ENCODE peak calls at places on chromosome 15, in nine cellular contexts. One of them, this sample, is unnamed.

GRCh38 chr15:82854554-82854953 is 45.1 kb downstream of the WHAMM start:
- DNase-seq in left ventricle myocardium inferior: no peak
- DNase-seq in neural progenitor cell: no peak
- DNase-seq in BE2C: no peak
- DNase-seq in AG10803: no peak
- DNase-seq in PC-9: no peak
- DNase-seq in mucosa of descending colon: no peak
- DNase-seq in fibroblast of the aortic adventitia: no peak
- DNase-seq in sigmoid colon: no peak
- DNase-seq in this sample: no peak

GRCh38 chr15:71629761-71630499 is 180.4 kb upstream of the NR2E3 start:
- DNase-seq in left ventricle myocardium inferior: no peak
- DNase-seq in neural progenitor cell: no peak
- DNase-seq in BE2C: no peak
- DNase-seq in AG10803: no peak
- DNase-seq in PC-9: no peak
- DNase-seq in mucosa of descending colon: no peak
- DNase-seq in fibroblast of the aortic adventitia: peak; percentile 22
- DNase-seq in sigmoid colon: no peak
- DNase-seq in this sample: no peak

GRCh38 chr15:78107471-78107870 is 15.1 kb downstream of the SH2D7 start:
- DNase-seq in left ventricle myocardium inferior: no peak
- DNase-seq in neural progenitor cell: no peak
- DNase-seq in BE2C: no peak
- DNase-seq in AG10803: no peak
- DNase-seq in PC-9: no peak
- DNase-seq in mucosa of descending colon: no peak
- DNase-seq in fibroblast of the aortic adventitia: no peak
- DNase-seq in sigmoid colon: peak; percentile 39
- DNase-seq in this sample: no peak

GRCh38 chr15:68149059-68149458 is 56.1 kb downstream of the CALML4 start:
- DNase-seq in left ventricle myocardium inferior: no peak
- DNase-seq in neural progenitor cell: no peak
- DNase-seq in BE2C: no peak
- DNase-seq in AG10803: peak; percentile 72
- DNase-seq in PC-9: peak; percentile 36
- DNase-seq in mucosa of descending colon: no peak
- DNase-seq in fibroblast of the aortic adventitia: peak; percentile 65
- DNase-seq in sigmoid colon: no peak
- DNase-seq in this sample: peak; percentile 20

GRCh38 chr15:59160880-59161593 is 45.6 kb upstream of the LDHAL6B start:
- DNase-seq in left ventricle myocardium inferior: no peak
- DNase-seq in neural progenitor cell: peak; percentile 61
- DNase-seq in BE2C: peak; percentile 53
- DNase-seq in AG10803: no peak
- DNase-seq in PC-9: no peak
- DNase-seq in mucosa of descending colon: no peak
- DNase-seq in fibroblast of the aortic adventitia: no peak
- DNase-seq in sigmoid colon: no peak
- DNase-seq in this sample: no peak

GRCh38 chr15:89772933-89773583 is 3.1 kb upstream of the MESP2 start:
- DNase-seq in left ventricle myocardium inferior: no peak
- DNase-seq in neural progenitor cell: no peak
- DNase-seq in BE2C: no peak
- DNase-seq in AG10803: peak; percentile 36
- DNase-seq in PC-9: peak; percentile 50
- DNase-seq in mucosa of descending colon: no peak
- DNase-seq in fibroblast of the aortic adventitia: peak; percentile 53
- DNase-seq in sigmoid colon: no peak
- DNase-seq in this sample: peak; percentile 14

GRCh38 chr15:41423979-41424659 is 7.2 kb downstream of the RTF1 start:
- DNase-seq in left ventricle myocardium inferior: no peak
- DNase-seq in neural progenitor cell: no peak
- DNase-seq in BE2C: no peak
- DNase-seq in AG10803: no peak
- DNase-seq in PC-9: no peak
- DNase-seq in mucosa of descending colon: no peak
- DNase-seq in fibroblast of the aortic adventitia: no peak
- DNase-seq in sigmoid colon: no peak
- DNase-seq in this sample: no peak

GRCh38 chr15:39504812-39505211 is 76.1 kb upstream of the THBS1 start:
- DNase-seq in left ventricle myocardium inferior: no peak
- DNase-seq in neural progenitor cell: no peak
- DNase-seq in BE2C: no peak
- DNase-seq in AG10803: peak; percentile 91
- DNase-seq in PC-9: peak; percentile 37
- DNase-seq in mucosa of descending colon: no peak
- DNase-seq in fibroblast of the aortic adventitia: peak; percentile 94
- DNase-seq in sigmoid colon: no peak
- DNase-seq in this sample: peak; percentile 93

GRCh38 chr15:59322056-59322755 is 50.5 kb downstream of the MYO1E start:
- DNase-seq in left ventricle myocardium inferior: no peak
- DNase-seq in neural progenitor cell: no peak
- DNase-seq in BE2C: no peak
- DNase-seq in AG10803: no peak
- DNase-seq in PC-9: no peak
- DNase-seq in mucosa of descending colon: no peak
- DNase-seq in fibroblast of the aortic adventitia: no peak
- DNase-seq in sigmoid colon: no peak
- DNase-seq in this sample: no peak

GRCh38 chr15:100903191-100903590 is 16.0 kb upstream of the LRRK1 start:
- DNase-seq in left ventricle myocardium inferior: no peak
- DNase-seq in neural progenitor cell: no peak
- DNase-seq in BE2C: no peak
- DNase-seq in AG10803: peak; percentile 14
- DNase-seq in PC-9: no peak
- DNase-seq in mucosa of descending colon: no peak
- DNase-seq in fibroblast of the aortic adventitia: no peak
- DNase-seq in sigmoid colon: no peak
- DNase-seq in this sample: peak; percentile 42

GRCh38 chr15:37764733-37765191 is 169.7 kb upstream of the TMCO5A start:
- DNase-seq in left ventricle myocardium inferior: no peak
- DNase-seq in neural progenitor cell: peak; percentile 31
- DNase-seq in BE2C: peak; percentile 65
- DNase-seq in AG10803: peak; percentile 60
- DNase-seq in PC-9: no peak
- DNase-seq in mucosa of descending colon: no peak
- DNase-seq in fibroblast of the aortic adventitia: peak; percentile 83
- DNase-seq in sigmoid colon: no peak
- DNase-seq in this sample: peak; percentile 71

GRCh38 chr15:70480196-70480856 is 283.0 kb downstream of the UACA start:
- DNase-seq in left ventricle myocardium inferior: no peak
- DNase-seq in neural progenitor cell: no peak
- DNase-seq in BE2C: no peak
- DNase-seq in AG10803: no peak
- DNase-seq in PC-9: no peak
- DNase-seq in mucosa of descending colon: no peak
- DNase-seq in fibroblast of the aortic adventitia: no peak
- DNase-seq in sigmoid colon: no peak
- DNase-seq in this sample: no peak

GRCh38 chr15:66154581-66154980 is 99.0 kb downstream of the MEGF11 start:
- DNase-seq in left ventricle myocardium inferior: no peak
- DNase-seq in neural progenitor cell: no peak
- DNase-seq in BE2C: no peak
- DNase-seq in AG10803: no peak
- DNase-seq in PC-9: no peak
- DNase-seq in mucosa of descending colon: no peak
- DNase-seq in fibroblast of the aortic adventitia: no peak
- DNase-seq in sigmoid colon: no peak
- DNase-seq in this sample: no peak

GRCh38 chr15:98604983-98605382 is 43.4 kb upstream of the IGF1R start:
- DNase-seq in left ventricle myocardium inferior: no peak
- DNase-seq in neural progenitor cell: no peak
- DNase-seq in BE2C: no peak
- DNase-seq in AG10803: no peak
- DNase-seq in PC-9: no peak
- DNase-seq in mucosa of descending colon: no peak
- DNase-seq in fibroblast of the aortic adventitia: no peak
- DNase-seq in sigmoid colon: no peak
- DNase-seq in this sample: no peak

DNA sequence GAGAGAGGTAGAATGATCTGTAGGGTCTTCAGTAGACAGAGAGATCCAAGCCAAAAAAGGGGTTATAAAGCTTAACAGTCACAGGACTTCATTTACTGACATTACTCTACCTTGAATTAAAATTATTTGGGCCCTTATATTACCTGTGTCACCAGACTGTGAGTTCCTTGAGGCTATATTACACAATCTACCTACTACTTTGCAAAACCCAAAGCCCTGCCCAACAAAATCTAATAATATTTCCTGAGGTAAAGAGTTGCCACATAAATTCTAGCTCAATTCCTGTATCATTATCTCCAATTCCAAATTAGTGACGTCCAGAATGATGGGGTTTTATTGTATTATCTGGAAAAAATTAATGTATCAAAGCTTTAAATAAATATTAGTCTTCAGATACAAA is 1.9 kb downstream of the UBR1 start:
- DNase-seq in left ventricle myocardium inferior: no peak
- DNase-seq in neural progenitor cell: no peak
- DNase-seq in BE2C: no peak
- DNase-seq in AG10803: no peak
- DNase-seq in PC-9: peak; percentile 38
- DNase-seq in mucosa of descending colon: no peak
- DNase-seq in fibroblast of the aortic adventitia: no peak
- DNase-seq in sigmoid colon: no peak
- DNase-seq in this sample: no peak
- H3K4me3 ChIP-seq in left ventricle myocardium inferior: no peak overlapping the region
- H3K4me3 ChIP-seq in neural progenitor cell: peak overlapping the region; percentile 80
- H3K4me3 ChIP-seq in BE2C: no peak overlapping the region
- H3K4me3 ChIP-seq in AG10803: no peak overlapping the region
- H3K4me3 ChIP-seq in PC-9: no peak overlapping the region
- H3K4me3 ChIP-seq in mucosa of descending colon: no peak overlapping the region
- H3K4me3 ChIP-seq in fibroblast of the aortic adventitia: no peak overlapping the region
- H3K4me3 ChIP-seq in sigmoid colon: no peak overlapping the region
- H3K4me3 ChIP-seq in this sample: no peak overlapping the region

GRCh38 chr15:74621546-74621920 is 5.9 kb downstream of the CLK3 start:
- DNase-seq in left ventricle myocardium inferior: no peak
- DNase-seq in neural progenitor cell: no peak
- DNase-seq in BE2C: no peak
- DNase-seq in AG10803: no peak
- DNase-seq in PC-9: peak; percentile 4
- DNase-seq in mucosa of descending colon: peak; percentile 53
- DNase-seq in fibroblast of the aortic adventitia: no peak
- DNase-seq in sigmoid colon: no peak
- DNase-seq in this sample: no peak

GRCh38 chr15:74621936-74622335 is 6.3 kb downstream of the CLK3 start:
- DNase-seq in left ventricle myocardium inferior: no peak
- DNase-seq in neural progenitor cell: peak; percentile 54
- DNase-seq in BE2C: no peak
- DNase-seq in AG10803: no peak
- DNase-seq in PC-9: peak; percentile 23
- DNase-seq in mucosa of descending colon: peak; percentile 47
- DNase-seq in fibroblast of the aortic adventitia: no peak
- DNase-seq in sigmoid colon: no peak
- DNase-seq in this sample: no peak

GRCh38 chr15:74622758-74623157 is 7.1 kb downstream of the CLK3 start:
- DNase-seq in left ventricle myocardium inferior: no peak
- DNase-seq in neural progenitor cell: no peak
- DNase-seq in BE2C: no peak
- DNase-seq in AG10803: no peak
- DNase-seq in PC-9: peak; percentile 12
- DNase-seq in mucosa of descending colon: no peak
- DNase-seq in fibroblast of the aortic adventitia: no peak
- DNase-seq in sigmoid colon: no peak
- DNase-seq in this sample: no peak

GRCh38 chr15:74619916-74620635 is 4.4 kb downstream of the CLK3 start:
- DNase-seq in left ventricle myocardium inferior: no peak
- DNase-seq in neural progenitor cell: no peak
- DNase-seq in BE2C: no peak
- DNase-seq in AG10803: no peak
- DNase-seq in PC-9: no peak
- DNase-seq in mucosa of descending colon: peak; percentile 56
- DNase-seq in fibroblast of the aortic adventitia: no peak
- DNase-seq in sigmoid colon: no peak
- DNase-seq in this sample: no peak

GRCh38 chr15:74620636-74621545 is 5.3 kb downstream of the CLK3 start:
- DNase-seq in left ventricle myocardium inferior: peak; percentile 61
- DNase-seq in neural progenitor cell: peak; percentile 84
- DNase-seq in BE2C: peak; percentile 83
- DNase-seq in AG10803: peak; percentile 69
- DNase-seq in PC-9: peak; percentile 52
- DNase-seq in mucosa of descending colon: peak; percentile 69
- DNase-seq in fibroblast of the aortic adventitia: peak; percentile 75
- DNase-seq in sigmoid colon: no peak
- DNase-seq in this sample: peak; percentile 72
- TF ChIP-seq CTCF in left ventricle myocardium inferior: peak; percentile 75
- TF ChIP-seq CTCF in neural progenitor cell: peak; percentile 92
- TF ChIP-seq CTCF in BE2C: peak; percentile 100
- TF ChIP-seq CTCF in AG10803: peak; percentile 98
- TF ChIP-seq CTCF in PC-9: peak; percentile 82
- TF ChIP-seq CTCF in mucosa of descending colon: peak; percentile 59
- TF ChIP-seq CTCF in fibroblast of the aortic adventitia: peak; percentile 93
- TF ChIP-seq CTCF in sigmoid colon: peak; percentile 24
- TF ChIP-seq CTCF in this sample: peak; percentile 99

GRCh38 chr15:44676676-44677075 is 13.2 kb upstream of the SPG11 start:
- DNase-seq in left ventricle myocardium inferior: no peak
- DNase-seq in neural progenitor cell: no peak
- DNase-seq in BE2C: no peak
- DNase-seq in AG10803: no peak
- DNase-seq in PC-9: no peak
- DNase-seq in mucosa of descending colon: peak; percentile 56
- DNase-seq in fibroblast of the aortic adventitia: no peak
- DNase-seq in sigmoid colon: no peak
- DNase-seq in this sample: no peak
- H3K4me3 ChIP-seq in left ventricle myocardium inferior: no peak overlapping the region
- H3K4me3 ChIP-seq in neural progenitor cell: no peak overlapping the region
- H3K4me3 ChIP-seq in BE2C: no peak overlapping the region
- H3K4me3 ChIP-seq in AG10803: no peak overlapping the region
- H3K4me3 ChIP-seq in PC-9: no peak overlapping the region
- H3K4me3 ChIP-seq in mucosa of descending colon: no peak overlapping the region
- H3K4me3 ChIP-seq in fibroblast of the aortic adventitia: no peak overlapping the region
- H3K4me3 ChIP-seq in sigmoid colon: no peak overlapping the region
- H3K4me3 ChIP-seq in this sample: no peak overlapping the region

DNA sequence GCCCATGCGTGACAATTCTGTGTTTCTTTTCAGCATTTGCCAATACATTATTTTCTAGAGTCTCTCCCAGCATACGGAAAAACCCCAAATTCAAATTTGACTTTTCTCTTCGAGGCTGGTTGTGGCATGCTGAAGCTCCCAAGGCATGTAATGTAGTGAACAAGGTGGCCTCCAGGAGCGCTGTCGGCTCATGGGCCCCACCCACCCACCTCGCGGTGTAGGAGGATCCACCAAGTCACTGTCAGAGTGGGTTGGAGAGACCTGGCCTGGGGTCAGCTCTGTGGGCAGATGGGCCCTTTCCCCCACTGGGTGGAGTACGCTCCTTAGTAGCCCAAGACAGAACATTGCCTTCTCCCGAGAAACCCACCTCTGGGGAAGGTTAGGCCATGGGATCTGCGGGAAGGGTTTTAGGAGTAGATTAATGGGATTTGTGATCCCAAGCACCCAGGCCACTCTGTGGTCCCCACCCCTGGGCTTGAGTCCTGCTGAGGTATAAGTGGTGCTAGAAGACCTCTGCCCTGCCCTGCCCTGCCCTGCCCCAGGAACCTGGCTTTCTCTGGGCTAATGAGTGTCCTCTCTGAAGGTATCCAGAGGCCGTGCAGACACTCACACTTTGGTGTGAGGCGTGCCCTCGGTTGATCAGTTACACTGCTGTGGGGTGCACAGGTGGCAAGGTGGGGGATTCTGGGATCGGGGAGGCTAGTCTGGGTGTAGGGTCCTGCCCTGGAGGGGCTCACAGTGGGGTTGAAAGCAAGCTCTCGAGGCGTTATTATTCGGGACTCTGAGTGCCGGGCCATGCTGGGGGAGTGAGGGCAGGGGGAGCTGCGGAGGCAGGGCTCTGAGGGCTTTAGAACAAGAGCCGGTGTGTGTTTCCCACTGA is 97.9 kb downstream of the APBA2 start:
- DNase-seq in left ventricle myocardium inferior: no peak
- DNase-seq in neural progenitor cell: no peak
- DNase-seq in BE2C: no peak
- DNase-seq in AG10803: no peak
- DNase-seq in PC-9: no peak
- DNase-seq in mucosa of descending colon: no peak
- DNase-seq in fibroblast of the aortic adventitia: no peak
- DNase-seq in sigmoid colon: no peak
- DNase-seq in this sample: no peak
- TF ChIP-seq CTCF in left ventricle myocardium inferior: no peak
- TF ChIP-seq CTCF in neural progenitor cell: peak; percentile 31
- TF ChIP-seq CTCF in BE2C: no peak
- TF ChIP-seq CTCF in AG10803: no peak
- TF ChIP-seq CTCF in PC-9: peak; percentile 23
- TF ChIP-seq CTCF in mucosa of descending colon: no peak
- TF ChIP-seq CTCF in fibroblast of the aortic adventitia: no peak
- TF ChIP-seq CTCF in sigmoid colon: no peak
- TF ChIP-seq CTCF in this sample: no peak

This sample was measured in fibroblast of villous mesenchyme.